ENCODE peak calls at places on chromosomes 2 and 18, in nine cellular contexts. F, Q, R, L, A, W, M, V and I are unnamed samples.

GRCh38 chr2:29920631-29921559 is 491 bp downstream of the ALK start:
- DNase-seq in W (no peak), L (no peak), R (no peak), F (peak; percentile 33), M (peak; percentile 16), Q (no peak), A (no peak), V (no peak), I (no peak)

GRCh38 chr2:146949400-146949799 is 895.4 kb upstream of the ACVR2A start:
- DNase-seq in F (no peak), L (no peak), V (no peak), M (no peak), R (no peak), W (no peak), A (no peak), Q (no peak), I (no peak)

GRCh38 chr2:189267491-189267890 is 87.9 kb upstream of the COL5A2 start:
- DNase-seq in M (no peak), L (no peak), Q (no peak), W (no peak), F (no peak), V (no peak), A (no peak), R (no peak), I (no peak)

GRCh38 chr2:36915627-36916026 is 50.7 kb downstream of the STRN start:
- DNase-seq in A (no peak), F (no peak), L (no peak), V (no peak), W (no peak), Q (no peak), M (no peak), R (no peak), I (no peak)

GRCh38 chr18:58324824-58325520 is 280.9 kb downstream of the NEDD4L start:
- DNase-seq in R (peak; percentile 32), A (no peak), M (no peak), W (no peak), V (no peak), L (no peak), Q (no peak), F (no peak), I (no peak)

GRCh38 chr18:73784853-73785252 is 362.8 kb downstream of the FBXO15 start:
- DNase-seq in A (no peak), W (no peak), F (no peak), Q (no peak), M (no peak), V (no peak), R (no peak), L (no peak), I (no peak)

GRCh38 chr2:160859086-160859485 is 301.1 kb upstream of the TANK start:
- DNase-seq in L (no peak), R (no peak), V (no peak), W (no peak), A (no peak), F (no peak), Q (no peak), M (no peak), I (no peak)

GRCh38 chr2:236309669-236310029 is 45.4 kb upstream of the ASB18 start:
- DNase-seq in R (no peak), W (no peak), A (no peak), Q (peak; percentile 39), F (peak; percentile 36), V (no peak), L (no peak), M (no peak), I (peak; percentile 14)

DNA sequence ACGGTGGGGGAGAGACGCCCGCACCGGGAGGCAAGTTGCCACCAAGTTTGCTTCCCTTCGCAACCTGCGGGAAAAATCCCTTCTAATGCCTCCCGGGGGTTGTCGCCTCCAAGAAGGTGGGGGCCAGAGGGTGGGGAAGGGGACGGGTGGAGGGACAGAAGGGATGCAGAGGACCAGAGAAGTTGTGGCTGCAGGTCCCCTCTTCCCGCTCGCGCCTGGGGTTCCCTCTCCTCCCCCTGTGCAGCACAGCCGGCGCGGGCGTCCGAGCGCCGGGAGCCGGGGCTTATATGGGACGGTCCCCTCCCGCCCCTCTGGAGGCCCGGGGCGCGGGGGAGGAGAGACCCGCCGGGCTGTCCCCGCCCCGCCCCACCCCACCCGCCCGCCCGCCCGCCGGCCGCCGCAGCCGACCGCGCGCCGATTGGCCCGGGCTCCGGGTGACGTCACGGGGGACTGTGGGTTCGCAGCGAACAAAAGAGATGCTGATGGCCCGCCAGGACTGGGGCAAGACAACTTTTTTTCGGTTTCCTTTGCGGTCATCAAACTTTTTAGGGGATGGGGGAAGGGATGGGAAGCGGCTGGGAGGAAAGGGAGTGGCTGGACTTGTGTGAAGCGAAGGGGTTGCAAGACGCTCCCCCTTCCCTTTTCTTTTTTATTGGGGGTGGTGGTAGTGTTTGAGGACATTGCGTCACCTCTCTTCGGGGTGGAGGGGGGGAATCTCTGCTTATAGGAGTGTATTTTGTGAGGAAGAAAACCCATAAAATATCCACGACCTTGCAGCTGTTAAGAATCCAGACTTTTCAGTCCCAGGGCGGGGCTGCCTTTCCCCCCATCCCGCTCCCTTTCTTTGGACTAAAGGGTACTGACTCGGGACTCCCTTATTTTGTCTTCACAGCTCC is at the start of gene FN1:
- DNase-seq in Q (peak; percentile 99), A (peak; percentile 77), M (peak; percentile 78), F (peak; percentile 62), R (peak; percentile 98), L (peak; percentile 83), W (peak; percentile 98), V (peak; percentile 86), I (peak; percentile 64)
- TF ChIP-seq POLR2A in Q (peak; percentile 98), A (no peak), M (peak; percentile 38), F (peak; percentile 93), R (no peak), L (peak; percentile 66), W (peak; percentile 79), V (peak; percentile 21), I (peak; percentile 73)

GRCh38 chr2:70132244-70133126 is 45.2 kb downstream of the PCBP1 start:
- DNase-seq in V (peak; percentile 77), R (no peak), W (no peak), A (peak; percentile 55), M (peak; percentile 64), F (peak; percentile 53), Q (peak; percentile 87), L (peak; percentile 47), I (no peak)
- TF ChIP-seq POLR2A in V (no peak), R (no peak), W (no peak), A (no peak), M (peak; percentile 57), F (no peak), Q (peak; percentile 23), L (peak; percentile 52), I (no peak)

GRCh38 chr2:196413821-196414274 is 225.7 kb upstream of the CCDC150 start:
- DNase-seq in Q (no peak), V (no peak), M (no peak), A (no peak), L (no peak), R (no peak), F (no peak), W (no peak), I (no peak)

GRCh38 chr2:196420143-196420542 is 219.4 kb upstream of the CCDC150 start:
- DNase-seq in Q (peak; percentile 91), L (no peak), A (no peak), W (no peak), R (no peak), F (no peak), M (no peak), V (no peak), I (no peak)

GRCh38 chr2:196410008-196410407 is 229.5 kb upstream of the CCDC150 start:
- DNase-seq in A (no peak), M (no peak), W (no peak), V (no peak), R (no peak), L (no peak), F (no peak), Q (no peak), I (no peak)

DNA sequence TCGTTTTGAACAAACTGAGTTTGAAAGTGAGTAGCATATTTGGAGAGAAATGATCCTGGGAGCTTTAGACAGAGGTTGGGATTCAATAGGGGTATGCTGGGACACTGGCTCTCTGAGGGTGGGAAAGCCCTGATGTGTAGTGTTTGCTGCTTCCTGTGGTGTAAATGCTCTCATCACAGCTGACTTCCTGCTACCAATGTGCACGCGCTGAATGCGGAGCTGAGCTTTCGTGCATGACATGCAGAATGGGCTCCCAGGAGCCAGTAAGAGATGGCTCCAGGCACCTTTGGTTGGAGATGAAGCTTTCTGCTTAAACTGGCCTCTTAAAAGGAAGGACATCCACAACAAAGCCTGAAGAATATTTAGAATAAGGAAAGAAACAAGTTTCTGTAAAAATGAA is 224.1 kb upstream of the CCDC150 start:
- DNase-seq in Q (no peak), V (no peak), M (no peak), L (no peak), F (no peak), A (no peak), R (no peak), W (no peak), I (no peak)
- TF ChIP-seq POLR2A in Q (no peak), V (no peak), M (no peak), L (no peak), F (no peak), A (no peak), R (no peak), W (no peak), I (no peak)

GRCh38 chr2:8927510-8928456 is 75.7 kb downstream of the MBOAT2 start:
- DNase-seq in W (no peak), F (no peak), L (no peak), A (no peak), V (no peak), M (no peak), R (no peak), Q (no peak), I (no peak)
- TF ChIP-seq POLR2A in W (no peak), F (no peak), L (no peak), A (no peak), V (no peak), M (no peak), R (no peak), Q (no peak), I (no peak)

GRCh38 chr2:133363884-133364283 is 204.4 kb downstream of the NCKAP5 start:
- DNase-seq in R (no peak), W (no peak), Q (no peak), F (no peak), A (no peak), M (no peak), L (no peak), V (no peak), I (no peak)
- TF ChIP-seq POLR2A in R (no peak), W (no peak), Q (no peak), F (no peak), A (no peak), M (no peak), L (no peak), V (no peak), I (no peak)

GRCh38 chr2:172555522-172556283 is at the start of gene PDK1:
- DNase-seq in L (peak; percentile 93), F (peak; percentile 66), M (peak; percentile 92), V (peak; percentile 95), R (peak; percentile 97), A (peak; percentile 92), W (peak; percentile 94), Q (peak; percentile 90), I (peak; percentile 80)
- TF ChIP-seq POLR2A in L (peak; percentile 84), F (peak; percentile 95), M (peak; percentile 79), V (peak; percentile 63), R (peak; percentile 3), A (no peak), W (peak; percentile 29), Q (peak; percentile 95), I (peak; percentile 82)